ENCODE peak calls at places on chromosome 18, in six cellular contexts. One of them, this sample, is unnamed.

GRCh38 chr18:55239764-55240163 is 280.5 kb upstream of the CCDC68 start:
- DNase-seq in transverse colon: no peak
- DNase-seq in uterus: no peak
- DNase-seq in HepG2: no peak
- DNase-seq in tibial nerve: no peak
- DNase-seq in Peyer's patch: no peak
- DNase-seq in this sample: no peak

GRCh38 chr18:23852236-23853045 is 162.1 kb upstream of the TTC39C start:
- DNase-seq in uterus: no peak
- DNase-seq in transverse colon: no peak
- DNase-seq in tibial nerve: no peak
- DNase-seq in HepG2: no peak
- DNase-seq in Peyer's patch: no peak
- DNase-seq in this sample: no peak

GRCh38 chr18:63970803-63971191 is 916 bp downstream of the SERPINB8 start:
- DNase-seq in HepG2: no peak
- DNase-seq in transverse colon: peak; percentile 70
- DNase-seq in Peyer's patch: no peak
- DNase-seq in tibial nerve: peak; percentile 26
- DNase-seq in uterus: peak; percentile 36
- DNase-seq in this sample: peak; percentile 35

GRCh38 chr18:10950876-10951630 is 198.3 kb downstream of the PIEZO2 start:
- DNase-seq in HepG2: no peak
- DNase-seq in uterus: no peak
- DNase-seq in tibial nerve: no peak
- DNase-seq in transverse colon: no peak
- DNase-seq in Peyer's patch: no peak
- DNase-seq in this sample: no peak

GRCh38 chr18:58691256-58691655 is 20.0 kb downstream of the MALT1 start:
- DNase-seq in Peyer's patch: no peak
- DNase-seq in tibial nerve: no peak
- DNase-seq in HepG2: no peak
- DNase-seq in transverse colon: no peak
- DNase-seq in uterus: no peak
- DNase-seq in this sample: no peak

GRCh38 chr18:24837065-24837464 is 376.6 kb downstream of the HRH4 start:
- DNase-seq in Peyer's patch: no peak
- DNase-seq in transverse colon: no peak
- DNase-seq in tibial nerve: no peak
- DNase-seq in uterus: no peak
- DNase-seq in HepG2: no peak
- DNase-seq in this sample: no peak

GRCh38 chr18:75291460-75291859 is 80.9 kb downstream of the TSHZ1 start:
- DNase-seq in Peyer's patch: no peak
- DNase-seq in transverse colon: no peak
- DNase-seq in HepG2: no peak
- DNase-seq in uterus: no peak
- DNase-seq in tibial nerve: no peak
- DNase-seq in this sample: no peak

GRCh38 chr18:29154196-29154757 is 977.3 kb upstream of the CDH2 start:
- DNase-seq in transverse colon: no peak
- DNase-seq in tibial nerve: no peak
- DNase-seq in uterus: no peak
- DNase-seq in Peyer's patch: no peak
- DNase-seq in HepG2: no peak
- DNase-seq in this sample: no peak

GRCh38 chr18:49597152-49597551 is 35.3 kb downstream of the LIPG start:
- DNase-seq in HepG2: no peak
- DNase-seq in Peyer's patch: no peak
- DNase-seq in uterus: no peak
- DNase-seq in tibial nerve: no peak
- DNase-seq in transverse colon: no peak
- DNase-seq in this sample: no peak

GRCh38 chr18:41266616-41267015 is 688.4 kb upstream of the PIK3C3 start:
- DNase-seq in uterus: no peak
- DNase-seq in HepG2: no peak
- DNase-seq in Peyer's patch: no peak
- DNase-seq in tibial nerve: no peak
- DNase-seq in transverse colon: no peak
- DNase-seq in this sample: no peak

GRCh38 chr18:14767474-14767873 is 19.5 kb downstream of the ANKRD30B start:
- DNase-seq in HepG2: no peak
- DNase-seq in Peyer's patch: no peak
- DNase-seq in tibial nerve: no peak
- DNase-seq in transverse colon: no peak
- DNase-seq in uterus: no peak
- DNase-seq in this sample: no peak

GRCh38 chr18:58129019-58129374 is 85.0 kb downstream of the NEDD4L start:
- DNase-seq in uterus: no peak
- DNase-seq in tibial nerve: no peak
- DNase-seq in HepG2: no peak
- DNase-seq in Peyer's patch: no peak
- DNase-seq in transverse colon: peak; percentile 64
- DNase-seq in this sample: no peak

GRCh38 chr18:49520661-49521145 is 33.7 kb upstream of the C18orf32 start:
- DNase-seq in HepG2: no peak
- DNase-seq in uterus: no peak
- DNase-seq in Peyer's patch: no peak
- DNase-seq in tibial nerve: no peak
- DNase-seq in transverse colon: no peak
- DNase-seq in this sample: no peak

GRCh38 chr18:53941601-53942335 is 282.7 kb downstream of the MBD2 start:
- DNase-seq in HepG2: no peak
- DNase-seq in uterus: no peak
- DNase-seq in tibial nerve: no peak
- DNase-seq in transverse colon: no peak
- DNase-seq in Peyer's patch: no peak
- DNase-seq in this sample: no peak

GRCh38 chr18:75475228-75475627 is 47.7 kb upstream of the SMIM21 start:
- DNase-seq in tibial nerve: no peak
- DNase-seq in HepG2: no peak
- DNase-seq in Peyer's patch: no peak
- DNase-seq in transverse colon: no peak
- DNase-seq in uterus: no peak
- DNase-seq in this sample: no peak

GRCh38 chr18:76306685-76307292 is 188.3 kb downstream of the ZNF516 start:
- DNase-seq in Peyer's patch: no peak
- DNase-seq in transverse colon: no peak
- DNase-seq in uterus: no peak
- DNase-seq in HepG2: no peak
- DNase-seq in tibial nerve: no peak
- DNase-seq in this sample: no peak

GRCh38 chr18:57437433-57437781 is 2.2 kb downstream of the ONECUT2 start:
- DNase-seq in tibial nerve: no peak
- DNase-seq in uterus: no peak
- DNase-seq in HepG2: peak; percentile 40
- DNase-seq in transverse colon: no peak
- DNase-seq in Peyer's patch: no peak
- DNase-seq in this sample: no peak

GRCh38 chr18:13387856-13388548 is 169.4 kb downstream of the LDLRAD4 start:
- DNase-seq in Peyer's patch: no peak
- DNase-seq in tibial nerve: no peak
- DNase-seq in HepG2: no peak
- DNase-seq in transverse colon: no peak
- DNase-seq in uterus: no peak
- DNase-seq in this sample: no peak

GRCh38 chr18:57811477-57812125 is 8.5 kb upstream of the ATP8B1 start:
- DNase-seq in Peyer's patch: no peak
- DNase-seq in transverse colon: no peak
- DNase-seq in uterus: no peak
- DNase-seq in tibial nerve: no peak
- DNase-seq in HepG2: peak; percentile 83
- DNase-seq in this sample: no peak

GRCh38 chr18:31680836-31681568 is 3.4 kb downstream of the B4GALT6 start:
- DNase-seq in tibial nerve: no peak
- DNase-seq in uterus: no peak
- DNase-seq in transverse colon: no peak
- DNase-seq in HepG2: no peak
- DNase-seq in Peyer's patch: no peak
- DNase-seq in this sample: no peak

GRCh38 chr18:35642802-35643201 is 61.3 kb downstream of the GALNT1 start:
- DNase-seq in uterus: no peak
- DNase-seq in HepG2: no peak
- DNase-seq in tibial nerve: no peak
- DNase-seq in Peyer's patch: no peak
- DNase-seq in transverse colon: no peak
- DNase-seq in this sample: no peak

DNA sequence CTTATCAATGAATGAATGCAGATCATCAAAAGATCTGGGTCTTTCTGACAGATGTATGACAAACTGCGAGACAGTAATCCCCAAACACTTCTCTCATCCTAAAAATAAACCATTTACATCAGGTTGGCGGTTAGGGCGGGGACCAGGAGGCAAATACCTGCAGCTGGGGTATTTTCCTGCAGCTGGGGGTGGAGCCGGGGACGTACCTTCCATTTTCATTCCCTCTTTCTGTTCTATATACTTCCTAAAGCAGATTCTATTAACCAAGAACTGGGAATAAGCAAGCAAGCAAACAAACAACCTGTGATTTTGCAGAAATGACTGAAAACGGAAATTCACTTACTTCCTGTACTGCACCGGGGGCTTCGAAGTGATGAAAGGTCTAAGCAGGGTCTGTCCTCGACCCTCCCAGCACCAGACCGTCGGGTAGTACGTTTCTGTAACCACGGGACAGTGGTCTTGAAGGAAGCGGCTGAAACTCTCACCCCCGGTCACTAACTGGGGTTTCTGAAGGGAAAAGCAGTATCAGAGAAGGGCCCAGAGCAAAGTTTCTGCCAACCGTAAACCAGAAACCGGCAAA is 1.2 kb downstream of the ABHD3 start:
- DNase-seq in tibial nerve: no peak
- DNase-seq in Peyer's patch: peak; percentile 56
- DNase-seq in HepG2: no peak
- DNase-seq in uterus: no peak
- DNase-seq in transverse colon: peak; percentile 71
- DNase-seq in this sample: peak; percentile 19
- TF ChIP-seq POLR2A in tibial nerve: no peak
- TF ChIP-seq POLR2A in Peyer's patch: no peak
- TF ChIP-seq POLR2A in HepG2: no peak
- TF ChIP-seq POLR2A in uterus: no peak
- TF ChIP-seq POLR2A in transverse colon: no peak
- TF ChIP-seq POLR2A in this sample: no peak

GRCh38 chr18:12279781-12280531 is 25.8 kb downstream of the CIDEA start:
- DNase-seq in transverse colon: no peak
- DNase-seq in Peyer's patch: no peak
- DNase-seq in uterus: no peak
- DNase-seq in HepG2: no peak
- DNase-seq in tibial nerve: no peak
- DNase-seq in this sample: no peak

GRCh38 chr18:12281861-12282260 is 26.2 kb upstream of the TUBB6 start:
- DNase-seq in Peyer's patch: no peak
- DNase-seq in HepG2: no peak
- DNase-seq in tibial nerve: no peak
- DNase-seq in uterus: no peak
- DNase-seq in transverse colon: no peak
- DNase-seq in this sample: no peak

GRCh38 chr18:12276736-12277554 is 22.8 kb downstream of the CIDEA start:
- DNase-seq in HepG2: no peak
- DNase-seq in tibial nerve: no peak
- DNase-seq in transverse colon: no peak
- DNase-seq in Peyer's patch: no peak
- DNase-seq in uterus: no peak
- DNase-seq in this sample: no peak

GRCh38 chr18:12278153-12278764 is 24.1 kb downstream of the CIDEA start:
- DNase-seq in transverse colon: no peak
- DNase-seq in Peyer's patch: no peak
- DNase-seq in tibial nerve: no peak
- DNase-seq in uterus: peak; percentile 33
- DNase-seq in HepG2: no peak
- DNase-seq in this sample: no peak

GRCh38 chr18:12278765-12279682 is 24.9 kb downstream of the CIDEA start:
- DNase-seq in tibial nerve: peak; percentile 74
- DNase-seq in transverse colon: peak; percentile 69
- DNase-seq in Peyer's patch: peak; percentile 19
- DNase-seq in uterus: peak; percentile 91
- DNase-seq in HepG2: peak; percentile 74
- DNase-seq in this sample: peak; percentile 31
- TF ChIP-seq POLR2A in tibial nerve: peak; percentile 35
- TF ChIP-seq POLR2A in transverse colon: peak; percentile 63
- TF ChIP-seq POLR2A in Peyer's patch: no peak
- TF ChIP-seq POLR2A in uterus: peak; percentile 94
- TF ChIP-seq POLR2A in HepG2: peak; percentile 59
- TF ChIP-seq POLR2A in this sample: peak; percentile 41

GRCh38 chr18:71362140-71362539 is 1073.3 kb downstream of the SOCS6 start:
- DNase-seq in Peyer's patch: no peak
- DNase-seq in uterus: no peak
- DNase-seq in HepG2: no peak
- DNase-seq in tibial nerve: no peak
- DNase-seq in transverse colon: no peak
- DNase-seq in this sample: no peak
- TF ChIP-seq POLR2A in Peyer's patch: no peak
- TF ChIP-seq POLR2A in uterus: no peak
- TF ChIP-seq POLR2A in HepG2: no peak
- TF ChIP-seq POLR2A in tibial nerve: no peak
- TF ChIP-seq POLR2A in transverse colon: no peak
- TF ChIP-seq POLR2A in this sample: no peak

DNA sequence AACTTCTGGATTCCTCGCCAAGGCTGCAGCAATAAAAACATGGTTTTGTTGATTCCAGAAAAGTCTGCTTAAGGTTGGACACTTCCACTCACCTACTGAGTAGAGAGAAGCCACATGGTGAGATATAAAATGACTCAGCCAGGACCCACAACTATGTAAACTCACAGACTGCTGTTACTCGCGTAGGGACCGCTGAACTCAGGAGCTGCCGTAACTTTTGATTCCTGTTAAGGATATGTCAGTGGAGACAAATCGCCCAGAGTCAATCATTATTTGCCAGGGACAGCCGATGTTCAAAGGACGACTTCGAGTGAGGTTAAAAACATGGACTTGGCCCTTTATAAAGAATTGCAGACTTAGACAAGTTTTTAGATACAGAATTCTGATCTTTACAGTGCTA is 25.6 kb downstream of the CYB5A start:
- DNase-seq in transverse colon: no peak
- DNase-seq in Peyer's patch: no peak
- DNase-seq in HepG2: peak; percentile 85
- DNase-seq in tibial nerve: no peak
- DNase-seq in uterus: no peak
- DNase-seq in this sample: no peak
- TF ChIP-seq POLR2A in transverse colon: no peak
- TF ChIP-seq POLR2A in Peyer's patch: no peak
- TF ChIP-seq POLR2A in HepG2: no peak
- TF ChIP-seq POLR2A in tibial nerve: no peak
- TF ChIP-seq POLR2A in uterus: no peak
- TF ChIP-seq POLR2A in this sample: no peak